ENCODE peak calls at places on chromosome 17, in six cellular contexts. F is OCI-LY7; O is activated CD8-positive, alpha-beta T cell treated with anti-CD3 and anti-CD28 coated beads, Interleukin-2, amount 10 ng/mL, durations not matched to agents 7 days and 5 days; K is tibial nerve; X is NCI-H510A treated with DMSO at 0.1 percent for 48 hours; P is T-helper 1 cell. N is an unnamed sample.

GRCh38 chr17:15457723-15458094 is 9.7 kb downstream of the CDRT4 start:
- DNase-seq in F (no peak), O (no peak), K (peak; percentile 68), X (no peak), P (no peak), N (no peak)

GRCh38 chr17:65694601-65695000 is 133.2 kb upstream of the AXIN2 start:
- DNase-seq in F (no peak), O (no peak), K (no peak), X (no peak), P (no peak), N (no peak)

GRCh38 chr17:42387221-42387657 is 1.0 kb downstream of the STAT3 start:
- DNase-seq in F (no peak), O (peak; percentile 37), K (no peak), X (no peak), P (peak; percentile 29), N (peak; percentile 56)

GRCh38 chr17:2244545-2245525 is 58.8 kb downstream of the SMG6 start:
- DNase-seq in F (peak; percentile 84), O (peak; percentile 88), K (peak; percentile 94), X (peak; percentile 58), P (peak; percentile 78), N (peak; percentile 94)

GRCh38 chr17:6752068-6752909 is 3.6 kb upstream of the XAF1 start:
- DNase-seq in F (no peak), O (no peak), K (peak; percentile 55), X (no peak), P (no peak), N (peak; percentile 100)

GRCh38 chr17:74671031-74671771 is 41.5 kb downstream of the CD300LF start:
- DNase-seq in F (no peak), O (peak; percentile 86), K (peak; percentile 62), X (peak; percentile 59), P (peak; percentile 65), N (peak; percentile 44)

GRCh38 chr17:80348551-80349436 is 66.2 kb upstream of the ENDOV start:
- DNase-seq in F (no peak), O (no peak), K (no peak), X (no peak), P (no peak), N (peak; percentile 78)

GRCh38 chr17:68100000-68100641 is 64.6 kb downstream of the KPNA2 start:
- DNase-seq in F (no peak), O (no peak), K (no peak), X (no peak), P (no peak), N (no peak)

GRCh38 chr17:13508916-13509315 is 92.8 kb downstream of the HS3ST3A1 start:
- DNase-seq in F (no peak), O (no peak), K (no peak), X (no peak), P (peak; percentile 41), N (peak; percentile 6)

GRCh38 chr17:70437656-70438055 is 268.3 kb downstream of the KCNJ2 start:
- DNase-seq in F (no peak), O (no peak), K (no peak), X (no peak), P (no peak), N (no peak)

GRCh38 chr17:1312261-1312870 is 32.9 kb downstream of the TRARG1 start:
- DNase-seq in F (no peak), O (peak; percentile 50), K (no peak), X (no peak), P (peak; percentile 45), N (no peak)

GRCh38 chr17:44965491-44966234 is 2.4 kb downstream of the C1QL1 start:
- DNase-seq in F (peak; percentile 26), O (no peak), K (no peak), X (no peak), P (no peak), N (no peak)

GRCh38 chr17:333626-334396 is 18.8 kb downstream of the RPH3AL start:
- DNase-seq in F (no peak), O (no peak), K (peak; percentile 72), X (no peak), P (no peak), N (peak; percentile 14)

GRCh38 chr17:56142781-56143180 is 10.5 kb upstream of the ANKFN1 start:
- DNase-seq in F (no peak), O (no peak), K (no peak), X (no peak), P (no peak), N (no peak)

N was measured in EH.